ENCODE peak calls at places on chromosomes 16 and 17, in five cellular contexts. One of them, this sample, is unnamed.

GRCh38 chr16:85330694-85331188 is 218.5 kb upstream of the CIBAR2 start:
- DNase-seq in amniotic epithelial cell: peak; percentile 94
- DNase-seq in sciatic nerve: no peak
- DNase-seq in mucosa of descending colon: no peak
- DNase-seq in stimulated activated CD4-positive, alpha-beta T cell treated with anti-CD3 and anti-CD28 coated beads, TNF-alpha, amount 100 ng/mL, for 24 hours: no peak
- DNase-seq in this sample: peak; percentile 68

GRCh38 chr16:56332464-56333079 is 92.8 kb downstream of the AMFR start:
- DNase-seq in amniotic epithelial cell: peak; percentile 74
- DNase-seq in sciatic nerve: peak; percentile 77
- DNase-seq in mucosa of descending colon: peak; percentile 74
- DNase-seq in stimulated activated CD4-positive, alpha-beta T cell treated with anti-CD3 and anti-CD28 coated beads, TNF-alpha, amount 100 ng/mL, for 24 hours: no peak
- DNase-seq in this sample: no peak

GRCh38 chr16:28534542-28535373 is 4.0 kb downstream of the NUPR1 start:
- DNase-seq in amniotic epithelial cell: peak; percentile 60
- DNase-seq in sciatic nerve: peak; percentile 68
- DNase-seq in mucosa of descending colon: no peak
- DNase-seq in stimulated activated CD4-positive, alpha-beta T cell treated with anti-CD3 and anti-CD28 coated beads, TNF-alpha, amount 100 ng/mL, for 24 hours: no peak
- DNase-seq in this sample: no peak

GRCh38 chr17:28724500-28725165 is 1.4 kb downstream of the TLCD1 start:
- DNase-seq in amniotic epithelial cell: no peak
- DNase-seq in sciatic nerve: no peak
- DNase-seq in mucosa of descending colon: no peak
- DNase-seq in stimulated activated CD4-positive, alpha-beta T cell treated with anti-CD3 and anti-CD28 coated beads, TNF-alpha, amount 100 ng/mL, for 24 hours: no peak
- DNase-seq in this sample: no peak

GRCh38 chr17:39360537-39360936 is 40.9 kb downstream of the FBXL20 start:
- DNase-seq in amniotic epithelial cell: no peak
- DNase-seq in sciatic nerve: no peak
- DNase-seq in mucosa of descending colon: no peak
- DNase-seq in stimulated activated CD4-positive, alpha-beta T cell treated with anti-CD3 and anti-CD28 coated beads, TNF-alpha, amount 100 ng/mL, for 24 hours: no peak
- DNase-seq in this sample: no peak

GRCh38 chr17:83080641-83081560 is 1.5 kb downstream of the METRNL start:
- DNase-seq in amniotic epithelial cell: peak; percentile 39
- DNase-seq in sciatic nerve: no peak
- DNase-seq in mucosa of descending colon: peak; percentile 51
- DNase-seq in stimulated activated CD4-positive, alpha-beta T cell treated with anti-CD3 and anti-CD28 coated beads, TNF-alpha, amount 100 ng/mL, for 24 hours: no peak
- DNase-seq in this sample: no peak

GRCh38 chr16:7581175-7581574 is 248.5 kb downstream of the RBFOX1 start:
- DNase-seq in amniotic epithelial cell: no peak
- DNase-seq in sciatic nerve: no peak
- DNase-seq in mucosa of descending colon: no peak
- DNase-seq in stimulated activated CD4-positive, alpha-beta T cell treated with anti-CD3 and anti-CD28 coated beads, TNF-alpha, amount 100 ng/mL, for 24 hours: no peak
- DNase-seq in this sample: no peak

GRCh38 chr16:83390759-83391158 is 417.0 kb upstream of the HSBP1 start:
- DNase-seq in amniotic epithelial cell: no peak
- DNase-seq in sciatic nerve: no peak
- DNase-seq in mucosa of descending colon: no peak
- DNase-seq in stimulated activated CD4-positive, alpha-beta T cell treated with anti-CD3 and anti-CD28 coated beads, TNF-alpha, amount 100 ng/mL, for 24 hours: no peak
- DNase-seq in this sample: no peak

GRCh38 chr17:7293821-7294613 is 422 bp downstream of the YBX2 start:
- DNase-seq in amniotic epithelial cell: no peak
- DNase-seq in sciatic nerve: no peak
- DNase-seq in mucosa of descending colon: peak; percentile 97
- DNase-seq in stimulated activated CD4-positive, alpha-beta T cell treated with anti-CD3 and anti-CD28 coated beads, TNF-alpha, amount 100 ng/mL, for 24 hours: no peak
- DNase-seq in this sample: peak; percentile 38

GRCh38 chr16:7352114-7352513 is 19.5 kb downstream of the RBFOX1 start:
- DNase-seq in amniotic epithelial cell: no peak
- DNase-seq in sciatic nerve: no peak
- DNase-seq in mucosa of descending colon: no peak
- DNase-seq in stimulated activated CD4-positive, alpha-beta T cell treated with anti-CD3 and anti-CD28 coated beads, TNF-alpha, amount 100 ng/mL, for 24 hours: no peak
- DNase-seq in this sample: no peak

GRCh38 chr16:2046125-2046888 is 1.3 kb downstream of the NTHL1 start:
- DNase-seq in amniotic epithelial cell: no peak
- DNase-seq in sciatic nerve: no peak
- DNase-seq in mucosa of descending colon: no peak
- DNase-seq in stimulated activated CD4-positive, alpha-beta T cell treated with anti-CD3 and anti-CD28 coated beads, TNF-alpha, amount 100 ng/mL, for 24 hours: no peak
- DNase-seq in this sample: no peak

GRCh38 chr16:3513892-3514600 is 13.2 kb downstream of the CLUAP1 start:
- DNase-seq in amniotic epithelial cell: no peak
- DNase-seq in sciatic nerve: peak; percentile 12
- DNase-seq in mucosa of descending colon: no peak
- DNase-seq in stimulated activated CD4-positive, alpha-beta T cell treated with anti-CD3 and anti-CD28 coated beads, TNF-alpha, amount 100 ng/mL, for 24 hours: no peak
- DNase-seq in this sample: no peak

GRCh38 chr16:17194190-17194780 is 276.5 kb downstream of the XYLT1 start:
- DNase-seq in amniotic epithelial cell: no peak
- DNase-seq in sciatic nerve: peak; percentile 82
- DNase-seq in mucosa of descending colon: peak; percentile 85
- DNase-seq in stimulated activated CD4-positive, alpha-beta T cell treated with anti-CD3 and anti-CD28 coated beads, TNF-alpha, amount 100 ng/mL, for 24 hours: peak; percentile 33
- DNase-seq in this sample: peak; percentile 42

GRCh38 chr16:50300942-50301625 is 34.7 kb downstream of the ADCY7 start:
- DNase-seq in amniotic epithelial cell: peak; percentile 89
- DNase-seq in sciatic nerve: peak; percentile 57
- DNase-seq in mucosa of descending colon: no peak
- DNase-seq in stimulated activated CD4-positive, alpha-beta T cell treated with anti-CD3 and anti-CD28 coated beads, TNF-alpha, amount 100 ng/mL, for 24 hours: no peak
- DNase-seq in this sample: no peak